ENCODE peak calls at places on chromosomes 5 and 9, in eight cellular contexts. L is naive thymus-derived CD4-positive, alpha-beta T cell; O is RPMI7951; D is mucosa of descending colon; Q is AG10803; W is tibial nerve; R is occipital lobe; G is activated CD4-positive, alpha-beta T cell treated with anti-CD3 and anti-CD28 coated beads for 36 hours. H is an unnamed sample.

GRCh38 chr5:149188383-149188782 is 47.1 kb downstream of the ABLIM3 start:
- DNase-seq in O (no peak), D (no peak), G (no peak), W (no peak), L (no peak), R (no peak), Q (no peak), H (no peak)

GRCh38 chr5:109961755-109962154 is 272.0 kb downstream of the MAN2A1 start:
- DNase-seq in G (no peak), L (no peak), R (no peak), O (no peak), W (no peak), D (no peak), Q (no peak), H (no peak)

GRCh38 chr5:174344335-174344734 is 298.8 kb downstream of the NSG2 start:
- DNase-seq in G (no peak), Q (no peak), D (no peak), R (no peak), L (no peak), O (no peak), W (no peak), H (no peak)

GRCh38 chr5:63963080-63963735 is 963 bp upstream of the HTR1A start:
- DNase-seq in G (peak), D (peak), O (peak), R (no peak), Q (peak), L (no peak), W (no peak), H (no peak)

GRCh38 chr9:114017741-114018715 is 60.1 kb downstream of the AMBP start:
- DNase-seq in G (no peak), L (no peak), R (no peak), D (no peak), Q (no peak), O (no peak), W (no peak), H (no peak)

GRCh38 chr5:127666043-127666716 is 17.3 kb downstream of the CTXN3 start:
- DNase-seq in L (no peak), D (no peak), R (no peak), G (no peak), Q (no peak), W (no peak), O (no peak), H (no peak)

GRCh38 chr9:106733828-106734227 is 129.1 kb upstream of the ZNF462 start:
- DNase-seq in W (no peak), L (no peak), Q (no peak), R (no peak), D (no peak), G (no peak), O (no peak), H (no peak)

GRCh38 chr5:72110401-72111013 is 3.2 kb downstream of the MAP1B start:
- DNase-seq in D (no peak), G (no peak), W (no peak), Q (peak), O (no peak), R (peak), L (no peak), H (no peak)

GRCh38 chr5:35374584-35374983 is 144.3 kb upstream of the PRLR start:
- DNase-seq in R (no peak), G (no peak), Q (no peak), D (peak), W (no peak), L (no peak), O (no peak), H (no peak)

GRCh38 chr5:109080896-109081295 is 328.9 kb downstream of the PJA2 start:
- DNase-seq in G (no peak), O (no peak), Q (no peak), D (peak), R (no peak), L (no peak), W (no peak), H (no peak)

GRCh38 chr9:21883642-21884041 is 81.2 kb downstream of the MTAP start:
- DNase-seq in W (no peak), G (no peak), O (no peak), D (no peak), Q (no peak), L (no peak), R (no peak), H (no peak)

GRCh38 chr9:2623046-2623865 is 1.7 kb downstream of the VLDLR start:
- DNase-seq in G (peak), D (peak), O (peak), R (peak), W (no peak), Q (peak), L (no peak), H (peak)

GRCh38 chr5:179268399-179268952 is 76.8 kb downstream of the ADAMTS2 start:
- DNase-seq in D (no peak), W (peak), L (no peak), R (no peak), G (no peak), O (no peak), Q (no peak), H (no peak)

GRCh38 chr5:65121880-65122436 is 353.2 kb downstream of the CWC27 start:
- DNase-seq in R (no peak), G (peak), O (peak), Q (peak), D (no peak), W (no peak), L (no peak), H (no peak)

GRCh38 chr5:116032094-116032517 is at the start of gene ARL14EPL:
- DNase-seq in Q (peak), O (peak), D (no peak), L (no peak), G (peak), W (no peak), R (no peak), H (no peak)

GRCh38 chr5:78730300-78731094 is 81.9 kb upstream of the LHFPL2 start:
- DNase-seq in Q (no peak), W (no peak), R (no peak), D (no peak), G (no peak), O (no peak), L (no peak), H (no peak)

GRCh38 chr5:78245126-78245525 is 49.4 kb downstream of the AP3B1 start:
- DNase-seq in L (no peak), D (no peak), O (no peak), G (no peak), Q (no peak), W (no peak), R (no peak), H (no peak)

GRCh38 chr9:94900222-94901018 is 173.9 kb downstream of the AOPEP start:
- DNase-seq in Q (peak), D (peak), L (no peak), O (peak), R (no peak), W (no peak), G (no peak), H (no peak)

GRCh38 chr5:174106997-174107655 is 61.6 kb downstream of the NSG2 start:
- DNase-seq in L (no peak), O (no peak), Q (no peak), W (no peak), D (no peak), R (no peak), G (no peak), H (no peak)

GRCh38 chr5:31719988-31720387 is 81.1 kb downstream of the PDZD2 start:
- DNase-seq in Q (no peak), W (no peak), O (peak), G (no peak), D (no peak), R (no peak), L (no peak), H (no peak)

GRCh38 chr9:129557192-129558036 is 63.5 kb downstream of the C9orf50 start:
- DNase-seq in R (no peak), W (no peak), L (no peak), O (peak), Q (no peak), G (no peak), D (no peak), H (no peak)

GRCh38 chr9:87270241-87271234 is 227.1 kb upstream of the DAPK1 start:
- DNase-seq in L (no peak), D (peak), W (no peak), G (no peak), Q (peak), O (peak), R (no peak), H (no peak)

GRCh38 chr5:139862313-139862712 is 66.7 kb downstream of the PSD2 start:
- DNase-seq in D (no peak), Q (peak), G (no peak), O (peak), L (no peak), R (no peak), W (no peak), H (no peak)